ENCODE peak calls at places on chromosomes 1 and 21, in four cellular contexts. R is H1, E is prostate gland, B is adrenal gland. F is an unnamed sample. For H3K4me1, the result is how much of the 10 kb centered on the place peaks cover.

GRCh38 chr1:12114916-12115315 is 51.8 kb downstream of the TNFRSF8 start:
- DNase-seq in R (no peak), E (no peak), B (no peak), F (no peak)

GRCh38 chr1:43622471-43622870 is 27.5 kb upstream of the KDM4A start:
- DNase-seq in R (no peak), E (no peak), B (no peak), F (no peak)

GRCh38 chr21:44626673-44627143 is at the start of gene KRTAP10-9:
- DNase-seq in R (no peak), E (no peak), B (no peak), F (no peak)

GRCh38 chr1:91749690-91750335 is 136.1 kb downstream of the TGFBR3 start:
- DNase-seq in R (no peak), E (no peak), B (no peak), F (peak)

GRCh38 chr1:203556047-203556851 is 62.3 kb downstream of the OPTC start:
- DNase-seq in R (no peak), E (no peak), B (peak), F (no peak)

GRCh38 chr1:9671377-9672140 is 20.0 kb downstream of the PIK3CD start:
- DNase-seq in R (no peak), E (no peak), B (no peak), F (no peak)

GRCh38 chr1:203295796-203296195 is 9.5 kb upstream of the BTG2 start:
- DNase-seq in R (no peak), E (no peak), B (no peak), F (no peak)

GRCh38 chr1:75614455-75615379 is 3.8 kb upstream of the SLC44A5 start:
- DNase-seq in R (peak), E (no peak), B (peak), F (peak)

GRCh38 chr21:28537371-28538079 is 455.2 kb downstream of the LTN1 start:
- DNase-seq in R (no peak), E (no peak), B (no peak), F (no peak)

GRCh38 chr1:25343872-25344271 is 5.7 kb downstream of the TMEM50A start:
- DNase-seq in R (no peak), E (no peak), B (no peak), F (no peak)

GRCh38 chr1:218482683-218483082 is 137.5 kb downstream of the TGFB2 start:
- DNase-seq in R (no peak), E (no peak), B (no peak), F (no peak)

GRCh38 chr1:17948594-17948993 is 159.0 kb upstream of the IGSF21 start:
- DNase-seq in R (no peak), E (no peak), B (no peak), F (no peak)

GRCh38 chr1:41467673-41468072 is 16.8 kb downstream of the EDN2 start:
- DNase-seq in R (no peak), E (no peak), B (no peak), F (peak)

GRCh38 chr1:206856674-206857464 is 8.6 kb upstream of the IL20 start:
- DNase-seq in R (no peak), E (no peak), B (no peak), F (no peak)

GRCh38 chr1:1876335-1876935 is 14.5 kb downstream of the GNB1 start:
- DNase-seq in R (no peak), E (no peak), B (no peak), F (peak)

GRCh38 chr21:38384675-38385074 is 113.6 kb downstream of the ERG start:
- DNase-seq in R (no peak), E (no peak), B (no peak), F (no peak)

GRCh38 chr1:67680486-67680885 is 4.5 kb upstream of the GADD45A start:
- DNase-seq in R (no peak), E (no peak), B (no peak), F (no peak)

GRCh38 chr1:111089638-111090037 is 50.3 kb downstream of the DRAM2 start:
- DNase-seq in R (no peak), E (no peak), B (no peak), F (no peak)

GRCh38 chr1:93446837-93447451 is 974 bp upstream of the FNBP1L start:
- DNase-seq in R (no peak), E (peak), B (peak), F (no peak)

GRCh38 chr1:5379176-5379759 is 613.0 kb downstream of the NPHP4 start:
- DNase-seq in R (no peak), E (no peak), B (no peak), F (peak)

GRCh38 chr1:1273535-1274298 is at the start of gene UBE2J2:
- DNase-seq in R (peak), E (peak), B (peak), F (peak)

GRCh38 chr1:205073511-205073910 is 10.7 kb downstream of the TMEM81 start:
- DNase-seq in R (no peak), E (no peak), B (no peak), F (no peak)

GRCh38 chr1:8663915-8664331 is 153.5 kb downstream of the RERE start:
- DNase-seq in R (no peak), E (no peak), B (no peak), F (no peak)

GRCh38 chr1:205438213-205439158 is 16.6 kb upstream of the LEMD1 start:
- DNase-seq in R (no peak), E (peak), B (peak), F (peak)

GRCh38 chr1:231162300-231162969 is 577 bp downstream of the TRIM67 start:
- DNase-seq in R (peak), E (no peak), B (peak), F (no peak)

GRCh38 chr21:37139902-37140301 is 66.8 kb downstream of the TTC3 start:
- DNase-seq in R (no peak), E (no peak), B (no peak), F (no peak)

GRCh38 chr1:156625436-156626078 is 6.3 kb downstream of the HAPLN2 start:
- DNase-seq in R (no peak), E (no peak), B (peak), F (peak)

GRCh38 chr1:210940081-210940617 is 193.8 kb downstream of the KCNH1 start:
- DNase-seq in R (no peak), E (no peak), B (no peak), F (no peak)

GRCh38 chr1:207073906-207074820 is 14.5 kb upstream of the C4BPB start:
- DNase-seq in R (no peak), E (no peak), B (no peak), F (no peak)

GRCh38 chr1:6601049-6601864 is 1.4 kb downstream of the KLHL21 start:
- DNase-seq in R (no peak), E (peak), B (peak), F (peak)

GRCh38 chr1:161190962-161191521 is 7.8 kb downstream of the ADAMTS4 start:
- DNase-seq in R (no peak), E (no peak), B (no peak), F (peak)

GRCh38 chr1:109040627-109041613 is 982 bp downstream of the WDR47 start:
- DNase-seq in R (no peak), E (peak), B (peak), F (peak)

GRCh38 chr1:246569248-246570238 is 3.3 kb downstream of the CNST start:
- DNase-seq in R (no peak), E (no peak), B (no peak), F (no peak)

GRCh38 chr1:158799689-158800088 is 18.7 kb upstream of the OR6N2 start:
- DNase-seq in R (no peak), E (no peak), B (no peak), F (no peak)

GRCh38 chr1:218865591-218865990 is 308.1 kb upstream of the LYPLAL1 start:
- DNase-seq in R (no peak), E (no peak), B (no peak), F (no peak)

GRCh38 chr1:92698932-92699331 is 86.0 kb downstream of the EVI5 start:
- DNase-seq in R (no peak), E (no peak), B (no peak), F (no peak)

GRCh38 chr1:85611856-85612255 is 31.3 kb downstream of the CCN1 start:
- DNase-seq in R (no peak), E (peak), B (peak), F (no peak)

GRCh38 chr1:85615536-85615935 is 35.0 kb downstream of the CCN1 start:
- DNase-seq in R (no peak), E (no peak), B (no peak), F (no peak)

GRCh38 chr1:85611390-85611789 is 30.8 kb downstream of the CCN1 start:
- DNase-seq in R (no peak), E (no peak), B (no peak), F (no peak)

GRCh38 chr1:85609976-85610375 is 29.4 kb downstream of the CCN1 start:
- DNase-seq in R (no peak), E (no peak), B (no peak), F (no peak)

DNA sequence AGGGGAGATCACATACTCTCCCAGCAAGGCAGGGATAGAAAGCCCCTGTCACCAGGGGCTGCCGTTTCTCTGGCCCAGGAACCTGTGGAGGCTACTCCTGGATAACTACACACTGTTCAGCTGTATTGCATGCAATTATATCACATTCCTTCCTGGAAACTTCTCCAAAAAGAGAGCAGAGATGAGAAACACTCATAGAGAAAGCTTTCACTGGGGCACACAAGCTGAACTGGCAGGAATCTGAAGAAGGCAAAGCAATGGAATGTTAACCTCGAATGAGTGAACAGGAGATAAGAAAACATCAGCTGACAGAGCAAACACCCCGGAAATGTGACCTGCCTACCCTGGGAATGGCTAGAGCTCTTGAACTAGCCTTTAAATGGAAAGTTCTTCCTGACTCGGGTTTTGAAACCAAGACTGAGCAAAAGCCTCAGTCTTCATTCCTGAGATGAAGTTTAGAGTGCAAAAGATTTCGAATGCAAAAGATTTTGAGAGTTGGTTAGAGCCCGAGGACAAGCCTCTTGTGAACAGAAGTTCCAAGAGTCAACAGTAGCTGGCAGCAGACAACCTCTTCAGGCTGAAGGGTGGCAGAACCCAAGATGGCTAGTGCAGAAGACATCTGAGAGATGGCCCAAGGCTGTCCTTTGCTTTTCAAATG is 32.3 kb downstream of the CCN1 start:
- DNase-seq in R (no peak), E (no peak), B (peak), F (peak)
- H3K4me1 ChIP-seq in R (under half), E (under half), B (under half), F (under half)

DNA sequence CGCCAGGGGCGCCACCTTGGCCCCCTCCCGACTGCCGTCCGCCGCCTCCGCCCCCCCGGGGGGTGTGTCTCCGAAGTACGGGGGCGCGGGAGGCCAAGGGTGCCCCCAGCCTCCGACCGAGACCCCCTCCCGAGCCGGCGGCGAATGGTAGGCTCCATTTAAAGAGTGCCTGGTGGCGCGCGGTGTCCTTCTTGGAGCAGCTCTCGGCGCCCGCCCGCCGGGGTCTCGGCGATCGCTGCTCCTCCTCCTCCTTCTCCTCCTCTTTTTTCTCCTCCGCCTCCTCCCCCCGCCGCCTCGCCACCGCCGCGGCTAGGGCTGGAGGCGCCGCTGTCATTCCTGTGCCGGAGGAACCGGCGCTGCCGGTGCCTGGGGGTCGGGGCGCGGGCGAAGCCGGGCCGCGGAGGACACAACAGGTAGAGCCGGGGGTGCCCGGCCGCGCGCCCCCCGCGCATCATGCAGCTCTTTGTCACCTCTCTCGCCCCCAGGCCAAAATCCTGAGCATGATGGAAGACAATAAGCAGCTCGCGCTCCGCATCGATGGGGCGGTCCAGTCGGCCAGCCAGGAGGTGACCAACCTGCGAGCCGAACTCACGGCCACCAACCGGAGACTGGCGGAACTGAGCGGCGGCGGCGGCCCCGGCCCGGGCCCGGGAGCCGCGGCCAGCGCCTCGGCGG is at the start of gene KAZN:
- DNase-seq in R (no peak), E (no peak), B (no peak), F (no peak)
- TF ChIP-seq CTCF in R (no peak), E (peak), B (no peak), F (no peak)

GRCh38 chr1:175887981-175888428 is 144.6 kb upstream of the TNR start:
- DNase-seq in R (peak), E (no peak), B (peak), F (peak)
- TF ChIP-seq POLR2A in R (no peak), E (no peak), B (no peak), F (no peak)

DNA sequence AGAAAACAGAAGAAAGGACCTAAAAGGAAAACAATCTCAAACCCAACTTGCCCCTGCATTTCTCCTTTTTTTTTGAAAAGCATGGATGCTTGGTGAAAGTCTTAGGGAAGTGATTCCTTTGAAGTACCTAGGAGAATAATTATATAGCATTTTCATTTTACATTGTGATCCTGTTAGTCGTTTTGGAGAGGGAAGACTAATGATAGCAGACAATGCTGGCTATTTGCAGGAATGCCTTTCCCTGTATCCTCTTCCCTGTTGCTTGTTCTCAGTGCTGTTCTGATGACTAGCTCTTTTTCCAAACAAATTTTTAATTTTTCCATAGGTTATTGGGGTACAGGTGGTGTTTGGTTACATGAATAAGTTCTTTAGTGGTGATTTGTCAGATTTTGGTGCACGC is 53.9 kb downstream of the LAMC1 start:
- DNase-seq in R (no peak), E (no peak), B (no peak), F (no peak)
- H3K4me1 ChIP-seq in R (under half), E (under half), B (under half), F (under half)

DNA sequence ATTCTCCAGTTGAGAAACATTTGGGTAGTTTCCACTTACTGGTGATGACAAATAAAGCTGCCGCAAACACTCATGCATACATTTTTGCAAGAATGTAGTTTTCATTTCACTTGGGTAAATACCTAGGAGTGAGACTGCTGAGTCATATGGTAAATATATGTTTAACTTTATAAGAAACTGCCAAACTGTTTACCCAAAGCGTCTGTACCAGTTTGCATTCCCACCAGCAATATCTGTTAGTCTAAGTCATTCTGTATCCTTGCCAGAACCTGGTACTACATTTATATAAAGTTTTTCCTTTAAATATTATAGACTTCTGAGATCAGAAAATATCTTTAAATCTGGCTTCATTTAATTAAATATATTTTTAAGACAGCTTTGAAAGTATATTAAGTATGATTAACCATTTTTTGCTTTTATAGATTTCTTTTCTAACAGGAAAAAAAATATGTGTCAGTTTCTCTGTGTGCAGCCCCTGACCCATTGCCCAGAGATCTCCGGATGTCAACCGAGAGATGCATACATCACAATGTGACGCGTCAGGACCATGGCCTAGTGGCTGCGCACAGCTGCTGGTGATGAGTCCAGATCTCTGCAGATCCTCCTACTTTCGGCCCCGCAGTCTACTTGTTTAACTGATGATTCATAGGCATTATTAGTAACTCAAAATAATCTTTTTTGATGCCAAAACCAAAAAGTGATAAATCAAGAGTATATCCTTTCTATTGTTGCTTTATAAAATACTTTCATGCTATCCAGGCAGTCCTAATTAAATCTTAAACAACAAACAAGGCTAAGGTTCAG is 227.1 kb upstream of the MAP1LC3C start:
- DNase-seq in R (no peak), E (no peak), B (no peak), F (no peak)
- TF ChIP-seq CTCF in R (no peak), E (no peak), B (no peak), F (no peak)

GRCh38 chr1:209777587-209777986 is 6.8 kb downstream of the C1orf74 start:
- DNase-seq in R (no peak), E (no peak), B (no peak), F (no peak)
- TF ChIP-seq POLR2A in R (no peak), E (no peak), B (no peak), F (no peak)

GRCh38 chr21:42929969-42930368 is 4.5 kb upstream of the ERVH48-1 start:
- DNase-seq in R (no peak), E (no peak), B (no peak), F (no peak)
- H3K4me1 ChIP-seq in R (under half), E (under half), B (under half), F (under half)

F was measured in right lobe of liver.